ENCODE peak calls at places on chromosome 10, in five cellular contexts. One of them, this sample, is unnamed.

GRCh38 chr10:89389254-89389653 is 3.2 kb upstream of the IFIT1 start:
- DNase-seq in EL: peak; percentile 49
- DNase-seq in retinal pigment epithelial cell: no peak
- DNase-seq in RWPE1: peak; percentile 45
- DNase-seq in A549: peak; percentile 57
- DNase-seq in this sample: no peak

GRCh38 chr10:46247808-46248569 is 38.8 kb upstream of the ANTXRL start:
- DNase-seq in EL: no peak
- DNase-seq in retinal pigment epithelial cell: no peak
- DNase-seq in RWPE1: no peak
- DNase-seq in A549: no peak
- DNase-seq in this sample: no peak

GRCh38 chr10:11631291-11631690 is 19.8 kb upstream of the USP6NL start:
- DNase-seq in EL: no peak
- DNase-seq in retinal pigment epithelial cell: no peak
- DNase-seq in RWPE1: no peak
- DNase-seq in A549: no peak
- DNase-seq in this sample: no peak

GRCh38 chr10:110356628-110357245 is 52.0 kb upstream of the SMNDC1 start:
- DNase-seq in EL: peak; percentile 47
- DNase-seq in retinal pigment epithelial cell: no peak
- DNase-seq in RWPE1: peak; percentile 84
- DNase-seq in A549: peak; percentile 58
- DNase-seq in this sample: no peak

GRCh38 chr10:101297901-101298451 is 56.0 kb upstream of the BTRC start:
- DNase-seq in EL: peak; percentile 50
- DNase-seq in retinal pigment epithelial cell: no peak
- DNase-seq in RWPE1: peak; percentile 73
- DNase-seq in A549: peak; percentile 74
- DNase-seq in this sample: no peak

GRCh38 chr10:78906734-78907385 is 161.9 kb upstream of the ZMIZ1 start:
- DNase-seq in EL: no peak
- DNase-seq in retinal pigment epithelial cell: no peak
- DNase-seq in RWPE1: no peak
- DNase-seq in A549: no peak
- DNase-seq in this sample: no peak

GRCh38 chr10:6348091-6348862 is 145.5 kb downstream of the PFKFB3 start:
- DNase-seq in EL: peak; percentile 24
- DNase-seq in retinal pigment epithelial cell: no peak
- DNase-seq in RWPE1: no peak
- DNase-seq in A549: no peak
- DNase-seq in this sample: no peak

GRCh38 chr10:55631071-55631654 is 729.9 kb downstream of the ZWINT start:
- DNase-seq in EL: no peak
- DNase-seq in retinal pigment epithelial cell: peak; percentile 38
- DNase-seq in RWPE1: peak; percentile 25
- DNase-seq in A549: peak; percentile 70
- DNase-seq in this sample: peak; percentile 81

GRCh38 chr10:22997102-22997501 is 69.2 kb downstream of the ARMC3 start:
- DNase-seq in EL: peak; percentile 27
- DNase-seq in retinal pigment epithelial cell: no peak
- DNase-seq in RWPE1: no peak
- DNase-seq in A549: peak; percentile 38
- DNase-seq in this sample: no peak

GRCh38 chr10:34967411-34967880 is 122.7 kb downstream of the CUL2 start:
- DNase-seq in EL: no peak
- DNase-seq in retinal pigment epithelial cell: no peak
- DNase-seq in RWPE1: no peak
- DNase-seq in A549: no peak
- DNase-seq in this sample: no peak

GRCh38 chr10:59626523-59626869 is 83.2 kb downstream of the SLC16A9 start:
- DNase-seq in EL: no peak
- DNase-seq in retinal pigment epithelial cell: no peak
- DNase-seq in RWPE1: no peak
- DNase-seq in A549: no peak
- DNase-seq in this sample: no peak

GRCh38 chr10:88278912-88279311 is 304.2 kb downstream of the RNLS start:
- DNase-seq in EL: no peak
- DNase-seq in retinal pigment epithelial cell: no peak
- DNase-seq in RWPE1: no peak
- DNase-seq in A549: no peak
- DNase-seq in this sample: no peak

GRCh38 chr10:98589007-98589406 is 142.3 kb upstream of the HPS1 start:
- DNase-seq in EL: peak; percentile 25
- DNase-seq in retinal pigment epithelial cell: no peak
- DNase-seq in RWPE1: no peak
- DNase-seq in A549: peak; percentile 42
- DNase-seq in this sample: no peak

GRCh38 chr10:99917963-99918825 is 91.6 kb downstream of the DNMBP start:
- DNase-seq in EL: peak; percentile 34
- DNase-seq in retinal pigment epithelial cell: no peak
- DNase-seq in RWPE1: no peak
- DNase-seq in A549: peak; percentile 56
- DNase-seq in this sample: no peak

GRCh38 chr10:78462221-78462620 is 428.6 kb downstream of the RPS24 start:
- DNase-seq in EL: no peak
- DNase-seq in retinal pigment epithelial cell: no peak
- DNase-seq in RWPE1: no peak
- DNase-seq in A549: no peak
- DNase-seq in this sample: no peak

GRCh38 chr10:4790922-4791321 is 35.1 kb upstream of the AKR1E2 start:
- DNase-seq in EL: no peak
- DNase-seq in retinal pigment epithelial cell: no peak
- DNase-seq in RWPE1: no peak
- DNase-seq in A549: no peak
- DNase-seq in this sample: no peak

GRCh38 chr10:132185601-132186487 is 904 bp upstream of the DPYSL4 start:
- DNase-seq in EL: no peak
- DNase-seq in retinal pigment epithelial cell: no peak
- DNase-seq in RWPE1: peak; percentile 71
- DNase-seq in A549: no peak
- DNase-seq in this sample: no peak

GRCh38 chr10:71975891-71976725 is 11.9 kb downstream of the CHST3 start:
- DNase-seq in EL: peak; percentile 91
- DNase-seq in retinal pigment epithelial cell: peak; percentile 71
- DNase-seq in RWPE1: peak; percentile 78
- DNase-seq in A549: peak; percentile 57
- DNase-seq in this sample: peak; percentile 66

GRCh38 chr10:61662794-61663259 is at the start of gene CABCOCO1:
- DNase-seq in EL: peak; percentile 80
- DNase-seq in retinal pigment epithelial cell: peak; percentile 58
- DNase-seq in RWPE1: peak; percentile 46
- DNase-seq in A549: peak; percentile 84
- DNase-seq in this sample: peak; percentile 59

GRCh38 chr10:132872658-132873057 is 69.7 kb downstream of the CFAP46 start:
- DNase-seq in EL: no peak
- DNase-seq in retinal pigment epithelial cell: no peak
- DNase-seq in RWPE1: no peak
- DNase-seq in A549: no peak
- DNase-seq in this sample: no peak

GRCh38 chr10:103123282-103124033 is 69.6 kb downstream of the NT5C2 start:
- DNase-seq in EL: no peak
- DNase-seq in retinal pigment epithelial cell: peak; percentile 47
- DNase-seq in RWPE1: no peak
- DNase-seq in A549: no peak
- DNase-seq in this sample: no peak

GRCh38 chr10:81728692-81729091 is 146.3 kb upstream of the NRG3 start:
- DNase-seq in EL: no peak
- DNase-seq in retinal pigment epithelial cell: no peak
- DNase-seq in RWPE1: no peak
- DNase-seq in A549: no peak
- DNase-seq in this sample: no peak

GRCh38 chr10:88833156-88833555 is 18.5 kb downstream of the ANKRD22 start:
- DNase-seq in EL: no peak
- DNase-seq in retinal pigment epithelial cell: no peak
- DNase-seq in RWPE1: no peak
- DNase-seq in A549: no peak
- DNase-seq in this sample: no peak

GRCh38 chr10:132364594-132364970 is 32.4 kb upstream of the PWWP2B start:
- DNase-seq in EL: no peak
- DNase-seq in retinal pigment epithelial cell: no peak
- DNase-seq in RWPE1: no peak
- DNase-seq in A549: no peak
- DNase-seq in this sample: no peak